ENCODE peak calls at places on chromosome 4, in ten cellular contexts. B is colonic mucosa, I is right atrium auricular region, R is Panc1, E is heart left ventricle, A is GM06990, Z is stomach, O is suprapubic skin, U is A549, Y is heart right ventricle. K is an unnamed sample.

GRCh38 chr4:95505149-95505548 is 43.6 kb downstream of the UNC5C start:
- DNase-seq in E (no peak), Z (no peak), B (no peak), Y (no peak), U (no peak), I (no peak), R (no peak), O (no peak), A (no peak), K (peak; percentile 55)

GRCh38 chr4:158998624-158999023 is 104.3 kb upstream of the RAPGEF2 start:
- DNase-seq in Y (no peak), A (no peak), U (no peak), Z (no peak), E (no peak), O (no peak), R (no peak), B (peak; percentile 69), I (no peak), K (no peak)

GRCh38 chr4:54929459-54929858 is 195.9 kb downstream of the KDR start:
- DNase-seq in U (no peak), E (peak; percentile 51), B (no peak), Z (no peak), A (no peak), O (no peak), Y (peak; percentile 58), I (no peak), R (no peak), K (no peak)

GRCh38 chr4:53734584-53735363 is 143.5 kb upstream of the LNX1 start:
- DNase-seq in O (no peak), Y (no peak), I (no peak), B (no peak), E (no peak), A (no peak), R (no peak), U (no peak), Z (no peak), K (no peak)

GRCh38 chr4:55396305-55397023 is 707 bp downstream of the TMEM165 start:
- DNase-seq in I (peak; percentile 59), Z (peak; percentile 46), A (peak; percentile 56), O (no peak), R (no peak), Y (peak; percentile 50), E (peak; percentile 63), B (peak; percentile 59), U (no peak), K (no peak)

GRCh38 chr4:81565137-81565870 is 93.6 kb upstream of the RASGEF1B start:
- DNase-seq in O (peak; percentile 85), R (no peak), A (no peak), Z (peak; percentile 81), Y (peak; percentile 88), E (peak; percentile 86), I (peak; percentile 92), B (peak; percentile 85), U (no peak), K (no peak)

GRCh38 chr4:98838528-98838927 is 90.4 kb downstream of the EIF4E start:
- DNase-seq in I (no peak), R (no peak), A (no peak), O (no peak), E (no peak), Z (no peak), U (no peak), Y (no peak), B (no peak), K (no peak)

GRCh38 chr4:149755969-149756368 is 59.7 kb downstream of the IQCM start:
- DNase-seq in A (no peak), R (no peak), Y (no peak), Z (no peak), I (no peak), U (no peak), O (no peak), B (no peak), E (no peak), K (no peak)

GRCh38 chr4:6885953-6886557 is 23.6 kb upstream of the TBC1D14 start:
- DNase-seq in B (peak; percentile 37), O (no peak), A (no peak), Y (peak; percentile 58), U (peak; percentile 31), E (peak; percentile 50), Z (peak; percentile 49), R (no peak), I (peak; percentile 87), K (peak; percentile 62)

GRCh38 chr4:1009647-1010521 is 1.5 kb upstream of the FGFRL1 start:
- DNase-seq in Z (peak; percentile 79), E (peak; percentile 75), R (no peak), B (peak; percentile 84), U (peak; percentile 49), Y (peak; percentile 59), A (peak; percentile 66), I (no peak), O (no peak), K (no peak)
- TF ChIP-seq CTCF in Z (no peak), E (no peak), R (no peak), B (no peak), U (peak; percentile 43), Y (no peak), A (no peak), I (peak; percentile 20), O (no peak), K (no peak)

GRCh38 chr4:8269535-8270417 is at the start of gene HTRA3:
- DNase-seq in A (no peak), U (no peak), O (no peak), I (peak; percentile 76), E (peak; percentile 73), Z (peak; percentile 28), Y (peak; percentile 56), B (no peak), R (no peak), K (no peak)
- H3K4me3 ChIP-seq in A (no peak within 1 kb of the TSS), U (peak within 1 kb of the TSS; percentile 40), O (peak within 1 kb of the TSS; percentile 57), I (peak within 1 kb of the TSS; percentile 50), E (peak within 1 kb of the TSS; percentile 44), Z (peak within 1 kb of the TSS; percentile 49), Y (peak within 1 kb of the TSS; percentile 51), B (peak within 1 kb of the TSS; percentile 28), R (no peak within 1 kb of the TSS), K (no peak within 1 kb of the TSS)

GRCh38 chr4:89871211-89871610 is 23.4 kb upstream of the MMRN1 start:
- DNase-seq in I (no peak), R (no peak), Z (no peak), O (no peak), Y (no peak), A (no peak), U (no peak), E (no peak), B (no peak), K (no peak)

GRCh38 chr4:89863533-89863932 is 26.6 kb upstream of the SNCA start:
- DNase-seq in Z (no peak), E (no peak), O (no peak), R (no peak), B (no peak), I (no peak), U (no peak), Y (no peak), A (no peak), K (no peak)

GRCh38 chr4:89868261-89868660 is 26.4 kb upstream of the MMRN1 start:
- DNase-seq in Z (no peak), B (no peak), A (no peak), E (no peak), U (no peak), O (no peak), I (no peak), R (no peak), Y (no peak), K (no peak)

DNA sequence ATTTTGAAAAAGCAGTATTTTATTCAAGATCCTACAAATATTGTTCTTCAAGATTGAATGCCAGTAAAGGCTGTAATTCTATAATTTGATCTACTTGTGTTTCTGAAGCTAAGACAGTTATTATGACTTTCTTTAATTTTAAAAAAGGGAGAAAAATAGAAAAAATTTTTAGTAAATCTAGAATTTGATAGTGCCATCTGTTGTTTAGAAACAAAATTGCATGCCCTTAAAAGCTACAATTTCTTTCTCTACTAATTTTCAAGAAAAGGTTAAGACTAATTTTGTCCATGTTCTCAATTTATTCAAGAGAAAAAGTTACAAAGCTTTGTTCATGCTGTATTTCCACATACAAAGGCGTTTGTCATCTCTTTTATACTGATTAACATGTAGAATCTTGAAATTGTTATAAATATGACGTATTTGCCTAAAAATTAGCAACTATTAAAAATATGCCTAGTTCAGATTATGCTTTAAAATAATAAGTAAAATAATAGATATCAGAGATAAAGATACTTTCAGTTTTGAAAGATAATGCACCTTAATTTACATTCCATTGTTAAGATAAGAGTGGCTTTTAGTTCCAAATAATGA is 25.6 kb upstream of the MMRN1 start:
- DNase-seq in B (no peak), U (no peak), E (no peak), Z (no peak), R (no peak), A (no peak), Y (no peak), O (no peak), I (no peak), K (no peak)
- TF ChIP-seq CTCF in B (peak; percentile 41), U (no peak), E (peak; percentile 48), Z (no peak), R (no peak), A (peak; percentile 34), Y (peak; percentile 51), O (no peak), I (peak; percentile 25), K (peak; percentile 41)

DNA sequence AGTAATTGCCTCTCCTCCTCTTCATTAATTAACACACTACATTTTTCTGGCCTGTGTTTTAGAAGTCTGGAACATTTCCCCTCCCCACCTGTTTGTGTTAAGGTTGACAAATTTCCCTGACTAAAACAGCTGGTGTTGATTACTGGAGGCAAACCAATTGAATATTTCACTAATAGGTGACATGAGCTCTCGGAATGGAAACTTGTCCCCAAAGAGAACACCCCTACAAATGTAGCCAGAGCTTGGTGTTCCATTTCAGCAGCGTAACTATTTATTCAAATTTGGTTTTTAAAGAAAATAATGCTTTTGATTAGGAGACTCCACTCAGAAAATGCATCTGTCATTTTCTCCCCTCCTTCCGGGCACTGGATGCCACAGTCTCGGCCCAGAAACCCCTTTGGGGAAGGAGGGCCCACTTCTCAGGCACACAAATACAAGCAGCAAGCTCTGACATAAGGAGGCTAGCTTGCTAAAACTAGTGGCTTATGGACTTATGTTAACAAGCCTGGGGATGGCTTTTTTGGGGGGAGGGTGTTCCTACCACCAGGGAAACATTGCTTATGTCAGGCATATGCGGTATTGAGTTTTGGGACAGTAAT is 2.2 kb downstream of the RNF150 start:
- DNase-seq in I (no peak), O (no peak), A (no peak), E (no peak), B (no peak), R (no peak), Y (no peak), U (no peak), Z (no peak), K (no peak)
- H3K4me3 ChIP-seq in I (peak overlapping the region; percentile 73), O (no peak overlapping the region), A (no peak overlapping the region), E (peak overlapping the region; percentile 83), B (peak overlapping the region; percentile 66), R (no peak overlapping the region), Y (peak overlapping the region; percentile 81), U (no peak overlapping the region), Z (peak overlapping the region; percentile 78), K (peak overlapping the region; percentile 92)

DNA sequence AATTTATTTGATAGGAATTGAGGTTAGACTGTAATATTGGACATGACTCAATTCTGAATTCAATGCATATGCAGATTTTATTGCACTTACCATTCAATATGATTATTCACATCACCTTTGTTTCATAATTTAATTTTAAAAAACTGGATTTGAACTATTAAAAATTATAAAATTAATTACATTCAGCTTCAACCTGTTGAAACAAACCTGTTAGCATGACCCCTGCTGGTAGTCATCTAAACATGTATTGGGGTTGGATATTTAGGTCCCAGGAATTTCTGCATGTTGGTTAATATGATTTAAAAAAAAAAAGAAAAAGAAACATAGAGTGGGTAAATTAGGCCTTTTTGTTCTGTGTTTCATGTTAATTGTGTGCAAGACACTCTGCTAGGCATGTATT is 85.9 kb downstream of the ARSJ start:
- DNase-seq in E (no peak), I (no peak), U (no peak), Y (no peak), R (no peak), A (no peak), B (no peak), Z (no peak), O (no peak), K (no peak)
- TF ChIP-seq CTCF in E (peak; percentile 15), I (no peak), U (no peak), Y (no peak), R (peak; percentile 21), A (peak; percentile 30), B (no peak), Z (no peak), O (no peak), K (peak; percentile 54)

K was measured in retinal pigment epithelial cell.